ENCODE peak calls at places on chromosome 22, in seven cellular contexts. One of them, this sample, is unnamed.

GRCh38 chr22:48649466-48649865 is 1178.2 kb downstream of the BRD1 start:
- DNase-seq in GM23338: no peak
- DNase-seq in Peyer's patch: no peak
- DNase-seq in fibroblast of lung: no peak
- DNase-seq in A549: no peak
- DNase-seq in PC-3: no peak
- DNase-seq in ovary: no peak
- DNase-seq in this sample: no peak

GRCh38 chr22:31296258-31296657 is 4.0 kb upstream of the PIK3IP1 start:
- DNase-seq in GM23338: no peak
- DNase-seq in A549: no peak
- DNase-seq in fibroblast of lung: no peak
- DNase-seq in Peyer's patch: no peak
- DNase-seq in PC-3: no peak
- DNase-seq in ovary: no peak
- DNase-seq in this sample: no peak

GRCh38 chr22:25134028-25134427 is 65.6 kb upstream of the CRYBB3 start:
- DNase-seq in fibroblast of lung: no peak
- DNase-seq in GM23338: no peak
- DNase-seq in A549: no peak
- DNase-seq in PC-3: peak; percentile 61
- DNase-seq in ovary: no peak
- DNase-seq in Peyer's patch: no peak
- DNase-seq in this sample: no peak

GRCh38 chr22:29480512-29481264 is 670 bp downstream of the NEFH start:
- DNase-seq in ovary: peak; percentile 73
- DNase-seq in GM23338: peak; percentile 75
- DNase-seq in fibroblast of lung: peak; percentile 60
- DNase-seq in A549: no peak
- DNase-seq in PC-3: no peak
- DNase-seq in Peyer's patch: no peak
- DNase-seq in this sample: no peak

GRCh38 chr22:47624277-47625012 is 862.0 kb downstream of the TBC1D22A start:
- DNase-seq in Peyer's patch: peak; percentile 30
- DNase-seq in GM23338: no peak
- DNase-seq in A549: no peak
- DNase-seq in PC-3: no peak
- DNase-seq in fibroblast of lung: no peak
- DNase-seq in ovary: no peak
- DNase-seq in this sample: no peak

GRCh38 chr22:20965888-20966855 is 883 bp upstream of the AIFM3 start:
- DNase-seq in PC-3: no peak
- DNase-seq in Peyer's patch: no peak
- DNase-seq in GM23338: no peak
- DNase-seq in A549: no peak
- DNase-seq in fibroblast of lung: no peak
- DNase-seq in ovary: no peak
- DNase-seq in this sample: no peak

GRCh38 chr22:42780070-42780540 is 59.4 kb upstream of the A4GALT start:
- DNase-seq in ovary: no peak
- DNase-seq in Peyer's patch: no peak
- DNase-seq in PC-3: peak; percentile 82
- DNase-seq in fibroblast of lung: peak; percentile 91
- DNase-seq in GM23338: peak; percentile 97
- DNase-seq in A549: peak; percentile 45
- DNase-seq in this sample: peak; percentile 10

GRCh38 chr22:23072035-23072910 is 2.0 kb downstream of the GNAZ start:
- DNase-seq in GM23338: no peak
- DNase-seq in fibroblast of lung: peak; percentile 48
- DNase-seq in PC-3: no peak
- DNase-seq in Peyer's patch: peak; percentile 21
- DNase-seq in A549: no peak
- DNase-seq in ovary: peak; percentile 16
- DNase-seq in this sample: no peak

GRCh38 chr22:19290400-19291217 is 910 bp downstream of the CLTCL1 start:
- DNase-seq in fibroblast of lung: no peak
- DNase-seq in GM23338: peak; percentile 33
- DNase-seq in PC-3: no peak
- DNase-seq in A549: no peak
- DNase-seq in Peyer's patch: no peak
- DNase-seq in ovary: no peak
- DNase-seq in this sample: peak; percentile 5

GRCh38 chr22:28734393-28734792 is 7.2 kb downstream of the CHEK2 start:
- DNase-seq in PC-3: no peak
- DNase-seq in fibroblast of lung: no peak
- DNase-seq in ovary: no peak
- DNase-seq in Peyer's patch: no peak
- DNase-seq in GM23338: no peak
- DNase-seq in A549: no peak
- DNase-seq in this sample: no peak

GRCh38 chr22:17926516-17926915 is 97.8 kb downstream of the MICAL3 start:
- DNase-seq in A549: no peak
- DNase-seq in ovary: no peak
- DNase-seq in fibroblast of lung: no peak
- DNase-seq in GM23338: no peak
- DNase-seq in PC-3: no peak
- DNase-seq in Peyer's patch: no peak
- DNase-seq in this sample: no peak

GRCh38 chr22:50545522-50546325 is at the start of gene KLHDC7B:
- DNase-seq in GM23338: no peak
- DNase-seq in PC-3: no peak
- DNase-seq in fibroblast of lung: no peak
- DNase-seq in A549: no peak
- DNase-seq in Peyer's patch: no peak
- DNase-seq in ovary: no peak
- DNase-seq in this sample: no peak
- TF ChIP-seq CTCF in GM23338: no peak
- TF ChIP-seq CTCF in PC-3: no peak
- TF ChIP-seq CTCF in fibroblast of lung: peak; percentile 16
- TF ChIP-seq CTCF in A549: no peak
- TF ChIP-seq CTCF in Peyer's patch: no peak
- TF ChIP-seq CTCF in ovary: no peak
- TF ChIP-seq CTCF in this sample: no peak

DNA sequence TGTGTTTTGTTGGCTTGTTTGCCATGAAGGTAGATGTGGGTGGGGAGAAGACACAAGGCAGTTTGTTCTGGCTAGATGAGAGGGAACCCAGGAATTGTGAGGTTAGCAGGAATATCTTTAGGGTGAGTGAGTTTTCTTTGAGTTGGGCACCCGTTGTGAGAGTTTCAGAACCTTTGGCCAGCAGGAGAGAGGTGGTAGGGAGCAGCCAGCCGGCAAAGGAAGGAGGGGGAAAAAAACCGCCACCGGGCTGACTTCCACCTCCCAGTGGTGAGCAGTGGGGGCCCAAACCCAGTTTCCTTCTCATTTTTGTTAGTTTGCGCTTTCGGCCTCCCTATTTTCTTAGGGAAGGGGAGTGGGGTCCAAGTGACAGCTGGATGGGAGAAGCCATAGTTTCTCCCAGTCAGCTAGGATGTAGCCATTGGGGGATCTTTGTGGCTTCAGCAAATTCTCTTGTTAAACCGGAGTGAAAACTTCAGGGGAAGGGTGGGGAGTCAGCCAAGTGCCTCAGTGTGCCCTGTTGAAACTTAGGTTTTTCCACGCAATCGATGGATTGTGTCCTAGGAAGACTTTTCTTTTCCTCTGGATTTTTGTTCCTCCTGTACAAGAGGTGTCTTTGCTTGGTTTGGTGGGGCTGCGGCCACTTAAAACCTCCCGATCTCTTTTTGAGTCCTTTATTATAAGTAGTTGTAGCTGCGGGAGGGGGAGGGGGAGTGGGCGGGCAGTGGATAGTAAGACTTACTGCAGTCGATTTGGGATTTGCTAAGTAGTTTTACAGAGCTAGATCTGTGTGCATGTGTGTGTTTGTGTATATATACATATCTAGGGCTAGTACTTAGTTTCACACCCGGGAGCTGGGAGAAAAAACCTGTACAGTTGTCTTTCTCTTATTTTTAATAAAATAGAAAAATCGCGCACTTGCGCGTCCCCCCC is 1.1 kb upstream of the GCAT start:
- DNase-seq in A549: no peak
- DNase-seq in ovary: peak; percentile 39
- DNase-seq in GM23338: peak; percentile 47
- DNase-seq in Peyer's patch: no peak
- DNase-seq in fibroblast of lung: peak; percentile 52
- DNase-seq in PC-3: peak; percentile 49
- DNase-seq in this sample: no peak
- H3K27ac ChIP-seq in A549: peak overlapping the region; percentile 99
- H3K27ac ChIP-seq in ovary: no peak overlapping the region
- H3K27ac ChIP-seq in GM23338: no peak overlapping the region
- H3K27ac ChIP-seq in Peyer's patch: no peak overlapping the region
- H3K27ac ChIP-seq in fibroblast of lung: peak overlapping the region; percentile 85
- H3K27ac ChIP-seq in PC-3: peak overlapping the region; percentile 66
- H3K27ac ChIP-seq in this sample: no peak overlapping the region

GRCh38 chr22:43862882-43863202 is 529 bp upstream of the SULT4A1 start:
- DNase-seq in A549: no peak
- DNase-seq in GM23338: no peak
- DNase-seq in PC-3: no peak
- DNase-seq in Peyer's patch: no peak
- DNase-seq in fibroblast of lung: no peak
- DNase-seq in ovary: no peak
- DNase-seq in this sample: no peak
- TF ChIP-seq CTCF in A549: no peak
- TF ChIP-seq CTCF in GM23338: no peak
- TF ChIP-seq CTCF in PC-3: no peak
- TF ChIP-seq CTCF in Peyer's patch: no peak
- TF ChIP-seq CTCF in fibroblast of lung: no peak
- TF ChIP-seq CTCF in ovary: no peak
- TF ChIP-seq CTCF in this sample: no peak

DNA sequence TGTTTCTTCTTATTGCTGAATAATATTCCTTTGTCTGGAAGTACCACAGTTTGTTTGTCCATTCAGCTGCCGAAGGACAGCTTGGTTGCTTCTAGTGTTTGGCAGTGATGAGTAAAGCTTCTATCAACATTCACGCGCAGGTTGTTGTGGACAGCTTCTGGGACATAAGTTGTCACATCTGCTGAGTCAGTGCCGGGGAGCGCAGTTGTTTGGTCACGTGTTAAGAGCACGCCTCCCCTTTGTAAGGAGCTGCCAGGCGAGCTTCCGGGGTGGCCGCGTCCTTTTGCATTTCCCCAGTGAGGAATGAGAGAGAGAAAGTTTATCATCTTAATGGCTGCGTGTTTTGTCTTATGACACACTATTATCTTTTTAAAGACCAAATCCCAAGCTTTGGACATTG is 30.3 kb downstream of the SAMM50 start:
- DNase-seq in fibroblast of lung: no peak
- DNase-seq in Peyer's patch: no peak
- DNase-seq in A549: no peak
- DNase-seq in GM23338: no peak
- DNase-seq in PC-3: no peak
- DNase-seq in ovary: peak; percentile 65
- DNase-seq in this sample: no peak
- H3K27ac ChIP-seq in fibroblast of lung: no peak overlapping the region
- H3K27ac ChIP-seq in Peyer's patch: no peak overlapping the region
- H3K27ac ChIP-seq in A549: no peak overlapping the region
- H3K27ac ChIP-seq in GM23338: no peak overlapping the region
- H3K27ac ChIP-seq in PC-3: no peak overlapping the region
- H3K27ac ChIP-seq in ovary: no peak overlapping the region
- H3K27ac ChIP-seq in this sample: no peak overlapping the region

DNA sequence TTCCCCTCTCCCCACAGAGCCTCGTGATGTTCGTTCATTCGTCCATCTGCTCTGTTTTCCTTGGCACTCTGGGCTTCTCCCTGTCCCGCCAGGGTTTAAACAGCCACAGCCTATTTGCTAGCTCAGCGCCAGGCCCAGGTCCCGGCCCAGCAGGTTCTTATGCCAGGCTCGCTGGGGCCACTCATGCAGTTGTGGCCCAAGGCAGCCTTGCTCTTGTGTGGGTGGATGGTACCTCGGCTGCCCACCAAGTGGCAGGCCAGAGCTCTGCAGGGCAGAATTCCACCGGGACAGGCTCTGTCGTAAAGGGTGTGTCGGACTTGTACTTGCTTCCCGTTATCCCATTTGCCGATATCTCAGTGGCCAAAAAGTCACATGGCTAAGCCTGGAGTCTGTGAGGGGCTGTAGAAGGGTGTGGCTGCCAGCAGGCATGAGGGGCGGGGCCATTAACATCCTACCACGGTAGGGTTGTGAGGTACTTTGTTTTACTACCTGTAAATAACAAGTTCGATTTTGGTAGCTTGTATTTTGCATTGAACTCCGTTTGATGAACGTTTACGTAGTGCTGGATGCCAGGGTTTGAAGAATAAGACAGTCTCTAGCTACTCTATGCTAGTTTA is 7.9 kb downstream of the FAM118A start:
- DNase-seq in A549: no peak
- DNase-seq in fibroblast of lung: peak; percentile 68
- DNase-seq in ovary: no peak
- DNase-seq in Peyer's patch: peak; percentile 68
- DNase-seq in GM23338: peak; percentile 68
- DNase-seq in PC-3: peak; percentile 9
- DNase-seq in this sample: no peak
- TF ChIP-seq CTCF in A549: no peak
- TF ChIP-seq CTCF in fibroblast of lung: peak; percentile 20
- TF ChIP-seq CTCF in ovary: no peak
- TF ChIP-seq CTCF in Peyer's patch: peak; percentile 50
- TF ChIP-seq CTCF in GM23338: peak; percentile 37
- TF ChIP-seq CTCF in PC-3: peak; percentile 30
- TF ChIP-seq CTCF in this sample: no peak